ENCODE peak calls at places on chromosomes 4 and X, in nine cellular contexts. One of them, this sample, is unnamed.

GRCh38 chrX:68292471-68292870 is 140.8 kb downstream of the OPHN1 start:
- DNase-seq in WERI-Rb-1: no peak
- DNase-seq in A549: no peak
- DNase-seq in effector memory CD4-positive, alpha-beta T cell: no peak
- DNase-seq in H1: no peak
- DNase-seq in GM12865: no peak
- DNase-seq in astrocyte: peak; percentile 8
- DNase-seq in retinal pigment epithelial cell: peak; percentile 50
- DNase-seq in IMR-90: peak; percentile 29
- DNase-seq in this sample: no peak

GRCh38 chr4:73669410-73670183 is 49.4 kb upstream of the RASSF6 start:
- DNase-seq in WERI-Rb-1: no peak
- DNase-seq in A549: no peak
- DNase-seq in effector memory CD4-positive, alpha-beta T cell: no peak
- DNase-seq in H1: no peak
- DNase-seq in GM12865: no peak
- DNase-seq in astrocyte: no peak
- DNase-seq in retinal pigment epithelial cell: no peak
- DNase-seq in IMR-90: no peak
- DNase-seq in this sample: no peak

GRCh38 chrX:23509256-23509655 is 158.0 kb upstream of the PRDX4 start:
- DNase-seq in WERI-Rb-1: no peak
- DNase-seq in A549: no peak
- DNase-seq in effector memory CD4-positive, alpha-beta T cell: no peak
- DNase-seq in H1: no peak
- DNase-seq in GM12865: no peak
- DNase-seq in astrocyte: no peak
- DNase-seq in retinal pigment epithelial cell: no peak
- DNase-seq in IMR-90: no peak
- DNase-seq in this sample: peak; percentile 59

GRCh38 chrX:18886344-18887161 is 97.4 kb downstream of the PHKA2 start:
- DNase-seq in WERI-Rb-1: peak; percentile 90
- DNase-seq in A549: peak; percentile 84
- DNase-seq in effector memory CD4-positive, alpha-beta T cell: peak; percentile 9
- DNase-seq in H1: no peak
- DNase-seq in GM12865: peak; percentile 90
- DNase-seq in astrocyte: peak; percentile 26
- DNase-seq in retinal pigment epithelial cell: peak; percentile 22
- DNase-seq in IMR-90: peak; percentile 23
- DNase-seq in this sample: peak; percentile 88

GRCh38 chr4:10099521-10100325 is 16.9 kb downstream of the WDR1 start:
- DNase-seq in WERI-Rb-1: peak; percentile 83
- DNase-seq in A549: no peak
- DNase-seq in effector memory CD4-positive, alpha-beta T cell: no peak
- DNase-seq in H1: no peak
- DNase-seq in GM12865: no peak
- DNase-seq in astrocyte: no peak
- DNase-seq in retinal pigment epithelial cell: no peak
- DNase-seq in IMR-90: no peak
- DNase-seq in this sample: no peak

GRCh38 chrX:132231587-132231986 is 12.3 kb upstream of the RAP2C start:
- DNase-seq in WERI-Rb-1: no peak
- DNase-seq in A549: no peak
- DNase-seq in effector memory CD4-positive, alpha-beta T cell: no peak
- DNase-seq in H1: no peak
- DNase-seq in GM12865: no peak
- DNase-seq in astrocyte: no peak
- DNase-seq in retinal pigment epithelial cell: no peak
- DNase-seq in IMR-90: no peak
- DNase-seq in this sample: no peak

GRCh38 chrX:123408856-123409737 is 225.0 kb downstream of the GRIA3 start:
- DNase-seq in WERI-Rb-1: no peak
- DNase-seq in A549: no peak
- DNase-seq in effector memory CD4-positive, alpha-beta T cell: no peak
- DNase-seq in H1: no peak
- DNase-seq in GM12865: peak; percentile 66
- DNase-seq in astrocyte: peak; percentile 87
- DNase-seq in retinal pigment epithelial cell: no peak
- DNase-seq in IMR-90: no peak
- DNase-seq in this sample: no peak

GRCh38 chrX:72349190-72349589 is 43.5 kb upstream of the CITED1 start:
- DNase-seq in WERI-Rb-1: no peak
- DNase-seq in A549: no peak
- DNase-seq in effector memory CD4-positive, alpha-beta T cell: no peak
- DNase-seq in H1: no peak
- DNase-seq in GM12865: peak; percentile 54
- DNase-seq in astrocyte: no peak
- DNase-seq in retinal pigment epithelial cell: no peak
- DNase-seq in IMR-90: no peak
- DNase-seq in this sample: no peak

GRCh38 chr4:52995341-52996030 is 133.4 kb downstream of the RASL11B start:
- DNase-seq in WERI-Rb-1: no peak
- DNase-seq in A549: no peak
- DNase-seq in effector memory CD4-positive, alpha-beta T cell: no peak
- DNase-seq in H1: no peak
- DNase-seq in GM12865: no peak
- DNase-seq in astrocyte: peak; percentile 26
- DNase-seq in retinal pigment epithelial cell: no peak
- DNase-seq in IMR-90: peak; percentile 29
- DNase-seq in this sample: no peak

GRCh38 chr4:141180991-141181760 is 39.5 kb upstream of the ZNF330 start:
- DNase-seq in WERI-Rb-1: no peak
- DNase-seq in A549: no peak
- DNase-seq in effector memory CD4-positive, alpha-beta T cell: no peak
- DNase-seq in H1: no peak
- DNase-seq in GM12865: no peak
- DNase-seq in astrocyte: peak; percentile 16
- DNase-seq in retinal pigment epithelial cell: no peak
- DNase-seq in IMR-90: no peak
- DNase-seq in this sample: no peak

GRCh38 chr4:127203561-127204260 is 429.0 kb upstream of the INTU start:
- DNase-seq in WERI-Rb-1: no peak
- DNase-seq in A549: no peak
- DNase-seq in effector memory CD4-positive, alpha-beta T cell: no peak
- DNase-seq in H1: no peak
- DNase-seq in GM12865: no peak
- DNase-seq in astrocyte: peak; percentile 78
- DNase-seq in retinal pigment epithelial cell: no peak
- DNase-seq in IMR-90: peak; percentile 86
- DNase-seq in this sample: peak; percentile 67

GRCh38 chr4:102534845-102535244 is 33.7 kb downstream of the NFKB1 start:
- DNase-seq in WERI-Rb-1: no peak
- DNase-seq in A549: no peak
- DNase-seq in effector memory CD4-positive, alpha-beta T cell: no peak
- DNase-seq in H1: no peak
- DNase-seq in GM12865: no peak
- DNase-seq in astrocyte: no peak
- DNase-seq in retinal pigment epithelial cell: no peak
- DNase-seq in IMR-90: no peak
- DNase-seq in this sample: no peak

GRCh38 chr4:82372502-82372873 is 1.3 kb downstream of the HNRNPD start:
- DNase-seq in WERI-Rb-1: peak; percentile 55
- DNase-seq in A549: peak; percentile 34
- DNase-seq in effector memory CD4-positive, alpha-beta T cell: no peak
- DNase-seq in H1: no peak
- DNase-seq in GM12865: peak; percentile 58
- DNase-seq in astrocyte: peak; percentile 15
- DNase-seq in retinal pigment epithelial cell: no peak
- DNase-seq in IMR-90: peak; percentile 22
- DNase-seq in this sample: peak; percentile 64

GRCh38 chr4:41865981-41866798 is 69.0 kb upstream of the TMEM33 start:
- DNase-seq in WERI-Rb-1: no peak
- DNase-seq in A549: no peak
- DNase-seq in effector memory CD4-positive, alpha-beta T cell: no peak
- DNase-seq in H1: no peak
- DNase-seq in GM12865: no peak
- DNase-seq in astrocyte: no peak
- DNase-seq in retinal pigment epithelial cell: no peak
- DNase-seq in IMR-90: no peak
- DNase-seq in this sample: no peak

GRCh38 chrX:88613338-88613737 is 133.7 kb upstream of the CPXCR1 start:
- DNase-seq in WERI-Rb-1: no peak
- DNase-seq in A549: peak; percentile 10
- DNase-seq in effector memory CD4-positive, alpha-beta T cell: no peak
- DNase-seq in H1: no peak
- DNase-seq in GM12865: no peak
- DNase-seq in astrocyte: no peak
- DNase-seq in retinal pigment epithelial cell: no peak
- DNase-seq in IMR-90: no peak
- DNase-seq in this sample: no peak

GRCh38 chr4:92969650-92970370 is 666.0 kb downstream of the GRID2 start:
- DNase-seq in WERI-Rb-1: no peak
- DNase-seq in A549: peak; percentile 81
- DNase-seq in effector memory CD4-positive, alpha-beta T cell: no peak
- DNase-seq in H1: no peak
- DNase-seq in GM12865: no peak
- DNase-seq in astrocyte: peak; percentile 97
- DNase-seq in retinal pigment epithelial cell: peak; percentile 95
- DNase-seq in IMR-90: peak; percentile 94
- DNase-seq in this sample: no peak

GRCh38 chrX:17860811-17861495 is at the start of gene RAI2:
- DNase-seq in WERI-Rb-1: peak; percentile 25
- DNase-seq in A549: no peak
- DNase-seq in effector memory CD4-positive, alpha-beta T cell: no peak
- DNase-seq in H1: no peak
- DNase-seq in GM12865: no peak
- DNase-seq in astrocyte: no peak
- DNase-seq in retinal pigment epithelial cell: no peak
- DNase-seq in IMR-90: no peak
- DNase-seq in this sample: peak; percentile 47

GRCh38 chrX:29687687-29688086 is 527.7 kb upstream of the MAGEB2 start:
- DNase-seq in WERI-Rb-1: no peak
- DNase-seq in A549: peak; percentile 22
- DNase-seq in effector memory CD4-positive, alpha-beta T cell: no peak
- DNase-seq in H1: no peak
- DNase-seq in GM12865: no peak
- DNase-seq in astrocyte: peak; percentile 57
- DNase-seq in retinal pigment epithelial cell: no peak
- DNase-seq in IMR-90: peak; percentile 76
- DNase-seq in this sample: no peak

DNA sequence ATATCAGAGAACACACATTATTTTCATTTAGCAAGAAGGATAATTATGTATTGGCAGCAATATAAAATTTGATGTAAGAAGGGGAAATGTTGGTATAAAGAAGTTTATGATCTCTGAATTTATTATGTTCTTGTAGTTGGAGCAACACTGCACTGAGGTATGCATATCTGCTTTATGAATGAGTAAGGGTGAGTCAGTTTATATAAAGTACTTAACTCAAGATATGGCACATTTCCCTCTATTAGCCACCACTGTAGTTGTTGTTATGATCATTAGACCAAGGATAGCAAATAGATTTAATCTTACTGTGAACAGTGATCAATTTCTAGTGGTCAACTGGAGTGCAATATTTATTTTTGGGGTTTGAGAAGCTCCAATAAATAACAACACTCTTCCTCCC is 66.6 kb downstream of the SNX25 start:
- DNase-seq in WERI-Rb-1: no peak
- DNase-seq in A549: no peak
- DNase-seq in effector memory CD4-positive, alpha-beta T cell: no peak
- DNase-seq in H1: no peak
- DNase-seq in GM12865: no peak
- DNase-seq in astrocyte: peak; percentile 60
- DNase-seq in retinal pigment epithelial cell: peak; percentile 38
- DNase-seq in IMR-90: peak; percentile 64
- DNase-seq in this sample: no peak
- H3K4me3 ChIP-seq in WERI-Rb-1: no peak overlapping the region
- H3K4me3 ChIP-seq in A549: no peak overlapping the region
- H3K4me3 ChIP-seq in effector memory CD4-positive, alpha-beta T cell: no peak overlapping the region
- H3K4me3 ChIP-seq in H1: no peak overlapping the region
- H3K4me3 ChIP-seq in GM12865: no peak overlapping the region
- H3K4me3 ChIP-seq in astrocyte: no peak overlapping the region
- H3K4me3 ChIP-seq in retinal pigment epithelial cell: no peak overlapping the region
- H3K4me3 ChIP-seq in IMR-90: no peak overlapping the region
- H3K4me3 ChIP-seq in this sample: no peak overlapping the region

GRCh38 chrX:49308604-49309269 is 5.3 kb downstream of the GAGE10 start:
- DNase-seq in WERI-Rb-1: no peak
- DNase-seq in A549: no peak
- DNase-seq in effector memory CD4-positive, alpha-beta T cell: no peak
- DNase-seq in H1: no peak
- DNase-seq in GM12865: no peak
- DNase-seq in astrocyte: no peak
- DNase-seq in retinal pigment epithelial cell: no peak
- DNase-seq in IMR-90: no peak
- DNase-seq in this sample: no peak

GRCh38 chrX:49310371-49310770 is 6.9 kb downstream of the GAGE10 start:
- DNase-seq in WERI-Rb-1: no peak
- DNase-seq in A549: no peak
- DNase-seq in effector memory CD4-positive, alpha-beta T cell: no peak
- DNase-seq in H1: no peak
- DNase-seq in GM12865: no peak
- DNase-seq in astrocyte: no peak
- DNase-seq in retinal pigment epithelial cell: no peak
- DNase-seq in IMR-90: no peak
- DNase-seq in this sample: no peak

GRCh38 chrX:49309401-49309981 is 6.0 kb downstream of the GAGE10 start:
- DNase-seq in WERI-Rb-1: no peak
- DNase-seq in A549: no peak
- DNase-seq in effector memory CD4-positive, alpha-beta T cell: no peak
- DNase-seq in H1: peak; percentile 29
- DNase-seq in GM12865: no peak
- DNase-seq in astrocyte: peak; percentile 4
- DNase-seq in retinal pigment epithelial cell: no peak
- DNase-seq in IMR-90: peak; percentile 22
- DNase-seq in this sample: no peak
- H3K4me3 ChIP-seq in WERI-Rb-1: no peak overlapping the region
- H3K4me3 ChIP-seq in A549: no peak overlapping the region
- H3K4me3 ChIP-seq in effector memory CD4-positive, alpha-beta T cell: peak overlapping the region; percentile 42
- H3K4me3 ChIP-seq in H1: peak overlapping the region; percentile 52
- H3K4me3 ChIP-seq in GM12865: no peak overlapping the region
- H3K4me3 ChIP-seq in astrocyte: peak overlapping the region; percentile 46
- H3K4me3 ChIP-seq in retinal pigment epithelial cell: peak overlapping the region; percentile 19
- H3K4me3 ChIP-seq in IMR-90: peak overlapping the region; percentile 7
- H3K4me3 ChIP-seq in this sample: no peak overlapping the region

DNA sequence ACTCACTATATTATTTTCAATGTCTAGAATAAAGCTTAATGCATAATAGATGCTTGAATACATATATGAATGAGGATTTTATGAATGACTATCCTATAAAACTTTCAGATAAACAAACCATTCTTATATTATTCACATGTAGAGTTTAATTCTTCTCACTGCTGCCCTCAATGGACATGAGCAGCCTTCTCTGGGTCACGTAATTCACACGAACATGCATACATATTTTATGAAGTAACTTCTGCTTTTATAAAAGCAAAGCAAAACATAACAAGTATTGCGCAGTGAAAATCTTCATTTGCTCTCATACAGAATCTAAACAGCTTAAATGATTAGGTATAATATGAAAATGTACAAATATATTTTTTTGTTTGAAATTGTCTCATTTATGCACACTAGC is 116.7 kb downstream of the TMA16 start:
- DNase-seq in WERI-Rb-1: no peak
- DNase-seq in A549: no peak
- DNase-seq in effector memory CD4-positive, alpha-beta T cell: no peak
- DNase-seq in H1: no peak
- DNase-seq in GM12865: no peak
- DNase-seq in astrocyte: no peak
- DNase-seq in retinal pigment epithelial cell: no peak
- DNase-seq in IMR-90: no peak
- DNase-seq in this sample: no peak
- H3K4me3 ChIP-seq in WERI-Rb-1: no peak overlapping the region
- H3K4me3 ChIP-seq in A549: no peak overlapping the region
- H3K4me3 ChIP-seq in effector memory CD4-positive, alpha-beta T cell: no peak overlapping the region
- H3K4me3 ChIP-seq in H1: no peak overlapping the region
- H3K4me3 ChIP-seq in GM12865: no peak overlapping the region
- H3K4me3 ChIP-seq in astrocyte: no peak overlapping the region
- H3K4me3 ChIP-seq in retinal pigment epithelial cell: no peak overlapping the region
- H3K4me3 ChIP-seq in IMR-90: no peak overlapping the region
- H3K4me3 ChIP-seq in this sample: no peak overlapping the region

GRCh38 chr4:114615435-114615834 is 16.8 kb downstream of the UGT8 start:
- DNase-seq in WERI-Rb-1: no peak
- DNase-seq in A549: no peak
- DNase-seq in effector memory CD4-positive, alpha-beta T cell: no peak
- DNase-seq in H1: no peak
- DNase-seq in GM12865: no peak
- DNase-seq in astrocyte: no peak
- DNase-seq in retinal pigment epithelial cell: no peak
- DNase-seq in IMR-90: no peak
- DNase-seq in this sample: no peak
- H3K4me3 ChIP-seq in WERI-Rb-1: no peak overlapping the region
- H3K4me3 ChIP-seq in A549: peak overlapping the region; percentile 26
- H3K4me3 ChIP-seq in effector memory CD4-positive, alpha-beta T cell: no peak overlapping the region
- H3K4me3 ChIP-seq in H1: no peak overlapping the region
- H3K4me3 ChIP-seq in GM12865: no peak overlapping the region
- H3K4me3 ChIP-seq in astrocyte: no peak overlapping the region
- H3K4me3 ChIP-seq in retinal pigment epithelial cell: no peak overlapping the region
- H3K4me3 ChIP-seq in IMR-90: no peak overlapping the region
- H3K4me3 ChIP-seq in this sample: no peak overlapping the region